ENCODE peak calls at places on chromosome 22, in ten cellular contexts. One of them, this sample, is unnamed.

GRCh38 chr22:41598081-41598480 is 8.4 kb upstream of the PMM1 start:
- DNase-seq in MM.1S: no peak
- DNase-seq in chondrocyte: no peak
- DNase-seq in CD8-positive, alpha-beta T cell: no peak
- DNase-seq in WERI-Rb-1: no peak
- DNase-seq in ovary: no peak
- DNase-seq in fibroblast of villous mesenchyme: peak
- DNase-seq in PC-3: peak
- DNase-seq in cardiac fibroblast: peak
- DNase-seq in upper lobe of right lung: peak
- DNase-seq in this sample: no peak

GRCh38 chr22:30602049-30602448 is 4.9 kb upstream of the TCN2 start:
- DNase-seq in PC-3: peak
- DNase-seq in cardiac fibroblast: peak
- DNase-seq in WERI-Rb-1: peak
- DNase-seq in fibroblast of villous mesenchyme: peak
- DNase-seq in chondrocyte: no peak
- DNase-seq in CD8-positive, alpha-beta T cell: no peak
- DNase-seq in MM.1S: peak
- DNase-seq in upper lobe of right lung: no peak
- DNase-seq in ovary: no peak
- DNase-seq in this sample: no peak

GRCh38 chr22:32206774-32207758 is 2.2 kb upstream of the RFPL2 start:
- DNase-seq in upper lobe of right lung: no peak
- DNase-seq in WERI-Rb-1: peak
- DNase-seq in fibroblast of villous mesenchyme: peak
- DNase-seq in CD8-positive, alpha-beta T cell: no peak
- DNase-seq in PC-3: peak
- DNase-seq in MM.1S: peak
- DNase-seq in ovary: no peak
- DNase-seq in chondrocyte: no peak
- DNase-seq in cardiac fibroblast: peak
- DNase-seq in this sample: no peak

GRCh38 chr22:48827228-48827810 is 1000.4 kb downstream of the BRD1 start:
- DNase-seq in PC-3: peak
- DNase-seq in chondrocyte: peak
- DNase-seq in WERI-Rb-1: no peak
- DNase-seq in CD8-positive, alpha-beta T cell: no peak
- DNase-seq in MM.1S: no peak
- DNase-seq in fibroblast of villous mesenchyme: no peak
- DNase-seq in ovary: no peak
- DNase-seq in cardiac fibroblast: no peak
- DNase-seq in upper lobe of right lung: no peak
- DNase-seq in this sample: no peak

GRCh38 chr22:28904211-28904808 is 20.9 kb downstream of the ZNRF3 start:
- DNase-seq in fibroblast of villous mesenchyme: peak
- DNase-seq in chondrocyte: no peak
- DNase-seq in ovary: no peak
- DNase-seq in PC-3: no peak
- DNase-seq in MM.1S: no peak
- DNase-seq in CD8-positive, alpha-beta T cell: no peak
- DNase-seq in upper lobe of right lung: no peak
- DNase-seq in cardiac fibroblast: no peak
- DNase-seq in WERI-Rb-1: no peak
- DNase-seq in this sample: no peak

GRCh38 chr22:30290679-30291333 is 1.5 kb upstream of the CASTOR1 start:
- DNase-seq in cardiac fibroblast: peak
- DNase-seq in CD8-positive, alpha-beta T cell: no peak
- DNase-seq in PC-3: peak
- DNase-seq in ovary: peak
- DNase-seq in chondrocyte: no peak
- DNase-seq in WERI-Rb-1: peak
- DNase-seq in MM.1S: no peak
- DNase-seq in upper lobe of right lung: peak
- DNase-seq in fibroblast of villous mesenchyme: peak
- DNase-seq in this sample: no peak

GRCh38 chr22:42645938-42646568 is 3.1 kb downstream of the CYB5R3 start:
- DNase-seq in MM.1S: no peak
- DNase-seq in ovary: no peak
- DNase-seq in cardiac fibroblast: no peak
- DNase-seq in WERI-Rb-1: no peak
- DNase-seq in chondrocyte: peak
- DNase-seq in PC-3: no peak
- DNase-seq in fibroblast of villous mesenchyme: no peak
- DNase-seq in CD8-positive, alpha-beta T cell: no peak
- DNase-seq in upper lobe of right lung: no peak
- DNase-seq in this sample: peak

GRCh38 chr22:46625843-46626349 is 5.7 kb downstream of the GRAMD4 start:
- DNase-seq in CD8-positive, alpha-beta T cell: no peak
- DNase-seq in cardiac fibroblast: no peak
- DNase-seq in ovary: no peak
- DNase-seq in WERI-Rb-1: no peak
- DNase-seq in PC-3: no peak
- DNase-seq in fibroblast of villous mesenchyme: no peak
- DNase-seq in chondrocyte: no peak
- DNase-seq in MM.1S: no peak
- DNase-seq in upper lobe of right lung: no peak
- DNase-seq in this sample: no peak

GRCh38 chr22:49088801-49089791 is 738.6 kb downstream of the BRD1 start:
- DNase-seq in MM.1S: no peak
- DNase-seq in upper lobe of right lung: peak
- DNase-seq in ovary: no peak
- DNase-seq in chondrocyte: peak
- DNase-seq in fibroblast of villous mesenchyme: no peak
- DNase-seq in cardiac fibroblast: no peak
- DNase-seq in WERI-Rb-1: no peak
- DNase-seq in CD8-positive, alpha-beta T cell: no peak
- DNase-seq in PC-3: no peak
- DNase-seq in this sample: no peak

GRCh38 chr22:27151407-27151806 is 494.0 kb downstream of the MIAT start:
- DNase-seq in cardiac fibroblast: no peak
- DNase-seq in WERI-Rb-1: peak
- DNase-seq in upper lobe of right lung: no peak
- DNase-seq in MM.1S: no peak
- DNase-seq in CD8-positive, alpha-beta T cell: no peak
- DNase-seq in fibroblast of villous mesenchyme: no peak
- DNase-seq in chondrocyte: no peak
- DNase-seq in ovary: no peak
- DNase-seq in PC-3: no peak
- DNase-seq in this sample: no peak

DNA sequence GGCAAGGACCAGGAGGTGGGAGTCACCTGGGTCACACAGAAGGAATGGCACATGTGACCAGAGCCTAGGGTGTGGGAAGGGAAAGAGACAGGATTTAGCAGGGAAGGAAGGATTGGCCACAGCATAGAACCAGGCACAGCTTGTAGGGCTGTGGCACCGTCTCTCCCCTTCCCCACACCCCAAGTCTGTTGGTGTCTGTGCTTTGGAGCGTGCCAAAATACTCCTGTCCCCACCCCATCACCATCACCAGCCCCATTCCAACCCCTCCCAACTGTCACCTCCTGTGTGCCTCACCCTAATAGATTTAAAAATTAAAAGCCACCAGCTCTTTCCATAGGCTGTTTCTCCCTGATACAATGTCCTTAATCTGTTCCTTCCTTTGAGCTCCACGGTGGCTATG is 18.2 kb downstream of the SGSM1 start:
- DNase-seq in cardiac fibroblast: no peak
- DNase-seq in upper lobe of right lung: no peak
- DNase-seq in chondrocyte: peak
- DNase-seq in CD8-positive, alpha-beta T cell: no peak
- DNase-seq in PC-3: no peak
- DNase-seq in MM.1S: no peak
- DNase-seq in ovary: no peak
- DNase-seq in WERI-Rb-1: no peak
- DNase-seq in fibroblast of villous mesenchyme: no peak
- DNase-seq in this sample: no peak
- TF ChIP-seq CTCF in cardiac fibroblast: no peak
- TF ChIP-seq CTCF in upper lobe of right lung: no peak
- TF ChIP-seq CTCF in chondrocyte: no peak
- TF ChIP-seq CTCF in CD8-positive, alpha-beta T cell: no peak
- TF ChIP-seq CTCF in PC-3: no peak
- TF ChIP-seq CTCF in MM.1S: no peak
- TF ChIP-seq CTCF in ovary: no peak
- TF ChIP-seq CTCF in WERI-Rb-1: no peak
- TF ChIP-seq CTCF in fibroblast of villous mesenchyme: no peak
- TF ChIP-seq CTCF in this sample: no peak

DNA sequence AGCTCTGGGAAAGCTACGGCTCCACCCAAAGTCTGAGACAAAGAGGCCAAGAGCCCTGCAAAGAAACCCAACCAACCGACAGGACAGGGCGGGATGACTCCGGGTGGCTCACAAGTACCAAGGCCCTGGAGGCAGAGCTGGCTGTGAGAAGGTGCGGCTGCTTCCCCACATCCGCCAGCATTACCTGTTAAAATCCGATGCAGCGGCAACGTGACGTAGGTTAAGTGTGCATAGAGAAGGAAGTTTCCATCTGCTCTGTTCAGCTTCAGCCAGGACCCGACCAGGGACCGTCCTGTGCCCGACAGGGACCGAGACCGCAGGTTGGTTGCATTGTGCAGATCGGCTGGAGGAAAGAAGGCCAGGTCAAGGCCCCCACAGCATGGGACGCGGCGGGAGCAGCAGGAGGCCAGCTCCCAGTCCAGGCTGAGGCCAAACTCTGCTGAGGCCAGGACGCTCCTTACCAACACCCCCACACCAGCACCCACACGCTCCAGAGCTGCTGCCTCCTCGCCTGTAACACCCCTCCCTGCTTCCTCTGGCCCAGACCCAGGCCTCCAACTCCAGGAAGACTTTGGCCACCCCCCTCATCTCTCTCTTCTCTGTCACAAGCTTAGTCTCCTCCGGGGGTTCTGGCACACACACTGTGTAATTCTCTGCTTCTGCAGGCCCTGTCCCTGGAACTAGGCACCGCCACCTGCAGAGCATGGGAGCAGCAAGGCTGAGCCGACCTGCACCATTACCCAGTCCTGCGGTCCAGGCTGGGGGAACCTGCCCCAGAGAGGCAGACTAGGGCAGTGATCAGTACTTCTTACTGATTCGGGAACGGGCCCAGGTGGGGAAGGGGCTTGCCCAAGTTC is 34.1 kb downstream of the NUP50 start:
- DNase-seq in PC-3: no peak
- DNase-seq in upper lobe of right lung: no peak
- DNase-seq in fibroblast of villous mesenchyme: no peak
- DNase-seq in CD8-positive, alpha-beta T cell: no peak
- DNase-seq in ovary: peak
- DNase-seq in WERI-Rb-1: no peak
- DNase-seq in MM.1S: no peak
- DNase-seq in chondrocyte: no peak
- DNase-seq in cardiac fibroblast: no peak
- DNase-seq in this sample: peak
- TF ChIP-seq CTCF in PC-3: no peak
- TF ChIP-seq CTCF in upper lobe of right lung: no peak
- TF ChIP-seq CTCF in fibroblast of villous mesenchyme: no peak
- TF ChIP-seq CTCF in CD8-positive, alpha-beta T cell: no peak
- TF ChIP-seq CTCF in ovary: no peak
- TF ChIP-seq CTCF in WERI-Rb-1: no peak
- TF ChIP-seq CTCF in MM.1S: no peak
- TF ChIP-seq CTCF in chondrocyte: no peak
- TF ChIP-seq CTCF in cardiac fibroblast: no peak
- TF ChIP-seq CTCF in this sample: no peak

DNA sequence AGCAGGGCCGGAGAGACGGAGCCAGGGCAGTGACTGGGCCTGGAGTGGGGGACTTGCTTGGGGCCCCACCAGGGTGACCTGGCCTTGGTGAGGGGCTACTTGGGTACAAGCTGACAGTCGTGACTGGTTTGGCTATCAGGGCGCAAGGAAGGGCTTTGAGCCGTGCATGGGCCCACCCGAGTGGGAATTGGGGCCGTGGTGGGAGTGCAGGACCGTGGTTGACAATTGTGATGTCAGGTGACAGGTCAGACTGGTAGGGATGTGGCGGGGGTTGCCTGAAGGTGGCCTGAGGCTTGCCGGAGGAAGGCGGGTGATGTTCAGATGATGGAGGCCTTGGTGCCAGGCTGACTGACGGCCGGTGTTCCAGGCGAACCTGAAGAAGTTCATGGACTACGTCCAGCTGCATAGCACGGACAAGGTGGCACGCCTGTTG is 5.6 kb downstream of the SHANK3 start:
- DNase-seq in fibroblast of villous mesenchyme: no peak
- DNase-seq in PC-3: no peak
- DNase-seq in WERI-Rb-1: no peak
- DNase-seq in chondrocyte: peak
- DNase-seq in ovary: no peak
- DNase-seq in CD8-positive, alpha-beta T cell: peak
- DNase-seq in upper lobe of right lung: no peak
- DNase-seq in cardiac fibroblast: no peak
- DNase-seq in MM.1S: no peak
- DNase-seq in this sample: no peak
- TF ChIP-seq CTCF in fibroblast of villous mesenchyme: no peak
- TF ChIP-seq CTCF in PC-3: no peak
- TF ChIP-seq CTCF in WERI-Rb-1: no peak
- TF ChIP-seq CTCF in chondrocyte: no peak
- TF ChIP-seq CTCF in ovary: no peak
- TF ChIP-seq CTCF in CD8-positive, alpha-beta T cell: no peak
- TF ChIP-seq CTCF in upper lobe of right lung: no peak
- TF ChIP-seq CTCF in cardiac fibroblast: no peak
- TF ChIP-seq CTCF in MM.1S: no peak
- TF ChIP-seq CTCF in this sample: no peak

GRCh38 chr22:44445307-44445680 is 52.7 kb downstream of the RTL6 start:
- DNase-seq in CD8-positive, alpha-beta T cell: no peak
- DNase-seq in WERI-Rb-1: no peak
- DNase-seq in fibroblast of villous mesenchyme: no peak
- DNase-seq in PC-3: no peak
- DNase-seq in cardiac fibroblast: no peak
- DNase-seq in chondrocyte: no peak
- DNase-seq in ovary: no peak
- DNase-seq in MM.1S: no peak
- DNase-seq in upper lobe of right lung: peak
- DNase-seq in this sample: no peak

GRCh38 chr22:44442856-44443595 is 55.0 kb downstream of the RTL6 start:
- DNase-seq in fibroblast of villous mesenchyme: no peak
- DNase-seq in PC-3: no peak
- DNase-seq in CD8-positive, alpha-beta T cell: no peak
- DNase-seq in WERI-Rb-1: no peak
- DNase-seq in cardiac fibroblast: no peak
- DNase-seq in MM.1S: no peak
- DNase-seq in chondrocyte: no peak
- DNase-seq in upper lobe of right lung: peak
- DNase-seq in ovary: no peak
- DNase-seq in this sample: no peak

GRCh38 chr22:44443641-44444235 is 54.3 kb downstream of the RTL6 start:
- DNase-seq in ovary: no peak
- DNase-seq in chondrocyte: no peak
- DNase-seq in MM.1S: no peak
- DNase-seq in fibroblast of villous mesenchyme: no peak
- DNase-seq in CD8-positive, alpha-beta T cell: no peak
- DNase-seq in WERI-Rb-1: no peak
- DNase-seq in cardiac fibroblast: no peak
- DNase-seq in PC-3: no peak
- DNase-seq in upper lobe of right lung: peak
- DNase-seq in this sample: no peak

GRCh38 chr22:44445731-44446130 is 52.3 kb downstream of the RTL6 start:
- DNase-seq in CD8-positive, alpha-beta T cell: no peak
- DNase-seq in upper lobe of right lung: peak
- DNase-seq in chondrocyte: no peak
- DNase-seq in PC-3: peak
- DNase-seq in WERI-Rb-1: no peak
- DNase-seq in fibroblast of villous mesenchyme: no peak
- DNase-seq in MM.1S: no peak
- DNase-seq in cardiac fibroblast: no peak
- DNase-seq in ovary: no peak
- DNase-seq in this sample: no peak

GRCh38 chr22:44444341-44445306 is 53.4 kb downstream of the RTL6 start:
- DNase-seq in ovary: no peak
- DNase-seq in CD8-positive, alpha-beta T cell: no peak
- DNase-seq in chondrocyte: no peak
- DNase-seq in cardiac fibroblast: no peak
- DNase-seq in MM.1S: no peak
- DNase-seq in fibroblast of villous mesenchyme: no peak
- DNase-seq in WERI-Rb-1: peak
- DNase-seq in PC-3: no peak
- DNase-seq in upper lobe of right lung: peak
- DNase-seq in this sample: no peak
- TF ChIP-seq CTCF in ovary: no peak
- TF ChIP-seq CTCF in CD8-positive, alpha-beta T cell: no peak
- TF ChIP-seq CTCF in chondrocyte: peak
- TF ChIP-seq CTCF in cardiac fibroblast: peak
- TF ChIP-seq CTCF in MM.1S: peak
- TF ChIP-seq CTCF in fibroblast of villous mesenchyme: peak
- TF ChIP-seq CTCF in WERI-Rb-1: peak
- TF ChIP-seq CTCF in PC-3: peak
- TF ChIP-seq CTCF in upper lobe of right lung: no peak
- TF ChIP-seq CTCF in this sample: no peak

This sample was measured in GM20000.